ENCODE peak calls at places on chromosomes 12 and 14, in nine cellular contexts. O is neuronal stem cell; I is CD4-positive, alpha-beta memory T cell; S is nephron progenitor cell; V is upper lobe of right lung; A is effector memory CD8-positive, alpha-beta T cell; D is dorsolateral prefrontal cortex; Q is AML-193; J is activated T-helper 1 cell treated with anti-CD3 and anti-CD28 coated beads, Interleukin-12 subunit alpha, Interleukin-12 subunit beta, Interleukin-2, Interleukin-4 antibody, amounts not matched to agents 30 ng/mL and 10 ng/mL and 1 ng/mL, durations not matched to agents 14 hours and 24 hours and 36 hours. F is an unnamed sample.

GRCh38 chr12:93404961-93405849 is 27.5 kb downstream of the NUDT4 start:
- DNase-seq in O (no peak), I (no peak), S (no peak), V (no peak), A (no peak), D (no peak), Q (no peak), J (no peak), F (no peak)

GRCh38 chr12:122067966-122068365 is 10.6 kb upstream of the MLXIP start:
- DNase-seq in O (no peak), I (peak; percentile 26), S (no peak), V (no peak), A (no peak), D (no peak), Q (no peak), J (peak; percentile 33), F (peak; percentile 95)

GRCh38 chr12:13504074-13504473 is 307.5 kb downstream of the EMP1 start:
- DNase-seq in O (no peak), I (no peak), S (no peak), V (no peak), A (no peak), D (no peak), Q (no peak), J (no peak), F (no peak)

GRCh38 chr12:5904969-5905368 is 40.1 kb downstream of the ANO2 start:
- DNase-seq in O (no peak), I (no peak), S (no peak), V (peak; percentile 34), A (no peak), D (no peak), Q (no peak), J (no peak), F (no peak)

GRCh38 chr12:115341442-115341841 is 657.5 kb upstream of the TBX3 start:
- DNase-seq in O (no peak), I (no peak), S (no peak), V (no peak), A (no peak), D (no peak), Q (no peak), J (no peak), F (no peak)

GRCh38 chr14:105475916-105476845 is 1.6 kb downstream of the CRIP2 start:
- DNase-seq in O (no peak), I (no peak), S (no peak), V (no peak), A (no peak), D (peak; percentile 86), Q (no peak), J (no peak), F (peak; percentile 90)

GRCh38 chr14:39265741-39266588 is 32.2 kb downstream of the MIA2 start:
- DNase-seq in O (no peak), I (no peak), S (no peak), V (no peak), A (no peak), D (no peak), Q (peak; percentile 46), J (no peak), F (no peak)

GRCh38 chr12:104172564-104172935 is 34.5 kb upstream of the NFYB start:
- DNase-seq in O (no peak), I (no peak), S (no peak), V (no peak), A (no peak), D (no peak), Q (no peak), J (no peak), F (no peak)

GRCh38 chr12:54259194-54260011 is 20.5 kb downstream of the CBX5 start:
- DNase-seq in O (peak; percentile 89), I (peak; percentile 44), S (peak; percentile 79), V (peak; percentile 78), A (peak; percentile 0), D (peak; percentile 90), Q (no peak), J (peak; percentile 19), F (peak; percentile 85)

GRCh38 chr12:89992668-89993401 is 284.2 kb upstream of the ATP2B1 start:
- DNase-seq in O (no peak), I (peak; percentile 25), S (no peak), V (no peak), A (no peak), D (no peak), Q (no peak), J (no peak), F (no peak)

F was measured in spleen.